ENCODE peak calls at places on chromosomes 13 and 19, in nine cellular contexts. U is SK-N-SH, E is GM23338, L is HepG2, Y is GM12891, T is endothelial cell of umbilical vein, A is GM12878, B is H1, D is breast epithelium. W is an unnamed sample.

GRCh38 chr13:111280666-111281577 is 39.5 kb upstream of the TEX29 start:
- DNase-seq in U (no peak), E (no peak), L (no peak), Y (no peak), T (no peak), A (no peak), B (no peak), D (no peak), W (no peak)

GRCh38 chr19:29587518-29587986 is 18.5 kb upstream of the POP4 start:
- DNase-seq in U (no peak), E (no peak), L (no peak), Y (no peak), T (no peak), A (peak), B (no peak), D (no peak), W (no peak)

GRCh38 chr13:99414048-99414995 is 87.0 kb upstream of the TM9SF2 start:
- DNase-seq in U (no peak), E (no peak), L (no peak), Y (no peak), T (no peak), A (no peak), B (no peak), D (no peak), W (no peak)

GRCh38 chr19:7783991-7784421 is 21.0 kb downstream of the CLEC4M start:
- DNase-seq in U (no peak), E (peak), L (peak), Y (no peak), T (no peak), A (no peak), B (no peak), D (no peak), W (no peak)

GRCh38 chr13:104008075-104008474 is 941.9 kb upstream of the SLC10A2 start:
- DNase-seq in U (no peak), E (no peak), L (no peak), Y (no peak), T (no peak), A (no peak), B (no peak), D (no peak), W (no peak)

GRCh38 chr13:21549633-21550032 is 54.3 kb downstream of the MICU2 start:
- DNase-seq in U (no peak), E (no peak), L (no peak), Y (no peak), T (no peak), A (no peak), B (no peak), D (no peak), W (no peak)

GRCh38 chr19:3855321-3855720 is 13.5 kb downstream of the ZFR2 start:
- DNase-seq in U (no peak), E (no peak), L (peak), Y (no peak), T (no peak), A (no peak), B (no peak), D (no peak), W (no peak)

GRCh38 chr13:24270639-24271131 is 38.7 kb upstream of the C1QTNF9 start:
- DNase-seq in U (peak), E (peak), L (peak), Y (no peak), T (peak), A (peak), B (no peak), D (no peak), W (no peak)

GRCh38 chr13:101398191-101398590 is 18.1 kb downstream of the NALCN start:
- DNase-seq in U (no peak), E (no peak), L (no peak), Y (no peak), T (no peak), A (no peak), B (no peak), D (no peak), W (no peak)

GRCh38 chr19:17889609-17890214 is 18.0 kb downstream of the SLC5A5 start:
- DNase-seq in U (no peak), E (peak), L (peak), Y (no peak), T (peak), A (no peak), B (peak), D (no peak), W (no peak)

GRCh38 chr19:6739884-6740588 is 556 bp downstream of the TRIP10 start:
- DNase-seq in U (peak), E (peak), L (no peak), Y (no peak), T (peak), A (no peak), B (peak), D (no peak), W (no peak)

GRCh38 chr19:19192910-19193423 is 909 bp downstream of the RFXANK start:
- DNase-seq in U (no peak), E (no peak), L (no peak), Y (no peak), T (no peak), A (no peak), B (no peak), D (no peak), W (no peak)
- TF ChIP-seq POLR2AphosphoS5 in U (peak), E (peak), L (no peak), Y (no peak), T (peak), A (no peak), B (no peak), D (no peak), W (peak)

GRCh38 chr13:70571221-70571620 is 463.0 kb upstream of the KLHL1 start:
- DNase-seq in U (no peak), E (no peak), L (no peak), Y (no peak), T (no peak), A (no peak), B (no peak), D (no peak), W (no peak)

GRCh38 chr13:70568571-70568970 is 460.3 kb upstream of the KLHL1 start:
- DNase-seq in U (peak), E (peak), L (peak), Y (peak), T (peak), A (peak), B (no peak), D (no peak), W (peak)
- TF ChIP-seq POLR2AphosphoS5 in U (no peak), E (no peak), L (no peak), Y (no peak), T (no peak), A (no peak), B (no peak), D (no peak), W (no peak)

DNA sequence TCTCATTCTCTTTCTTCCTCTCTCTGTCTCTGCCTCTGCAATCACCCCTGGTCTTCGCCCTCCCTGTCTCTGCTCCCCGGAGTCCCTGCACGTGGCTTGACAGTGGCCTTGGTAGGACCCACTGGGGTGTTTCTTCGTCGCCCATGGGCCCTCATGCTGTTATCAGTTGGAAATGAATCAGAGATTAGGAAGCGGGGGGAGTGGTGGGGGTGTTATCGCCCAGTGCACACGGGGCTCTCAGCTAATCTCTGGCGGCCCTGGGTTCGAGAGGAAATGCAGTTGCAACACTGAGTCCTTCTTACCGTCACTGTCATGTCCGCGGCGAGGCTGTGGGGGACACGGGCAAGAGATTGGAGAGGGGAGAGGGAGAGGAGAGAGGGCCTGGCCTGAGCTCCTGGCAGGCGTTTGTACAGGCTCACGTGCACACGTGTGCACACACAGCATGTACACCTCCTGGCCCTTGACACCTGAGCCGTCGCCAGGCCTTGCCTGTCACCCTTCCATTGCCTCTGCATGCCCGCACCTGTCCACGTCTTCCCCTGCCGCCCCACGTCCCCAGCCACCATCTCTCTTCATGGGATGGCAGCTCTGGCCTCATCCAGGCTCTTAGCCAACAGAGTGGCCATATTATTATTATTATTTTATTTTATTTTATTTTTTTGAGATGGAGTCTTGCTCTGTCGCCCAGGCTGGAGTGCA is 37.8 kb upstream of the SLC7A10 start:
- DNase-seq in U (no peak), E (no peak), L (no peak), Y (no peak), T (no peak), A (no peak), B (no peak), D (no peak), W (no peak)
- TF ChIP-seq POLR2AphosphoS5 in U (no peak), E (no peak), L (no peak), Y (no peak), T (no peak), A (no peak), B (no peak), D (no peak), W (no peak)

GRCh38 chr13:113967729-113968462 is 6.0 kb downstream of the C13orf46 start:
- DNase-seq in U (no peak), E (no peak), L (no peak), Y (no peak), T (no peak), A (no peak), B (no peak), D (no peak), W (no peak)
- TF ChIP-seq POLR2AphosphoS5 in U (no peak), E (no peak), L (no peak), Y (no peak), T (no peak), A (no peak), B (no peak), D (no peak), W (no peak)

GRCh38 chr19:13076787-13077186 is 25.9 kb downstream of the LYL1 start:
- DNase-seq in U (no peak), E (no peak), L (no peak), Y (no peak), T (no peak), A (no peak), B (no peak), D (no peak), W (no peak)

GRCh38 chr19:13078897-13079541 is 23.6 kb downstream of the LYL1 start:
- DNase-seq in U (no peak), E (peak), L (no peak), Y (no peak), T (no peak), A (no peak), B (no peak), D (no peak), W (no peak)

GRCh38 chr19:13079542-13079986 is 23.1 kb downstream of the LYL1 start:
- DNase-seq in U (peak), E (no peak), L (no peak), Y (no peak), T (peak), A (no peak), B (no peak), D (no peak), W (no peak)

GRCh38 chr19:13076320-13076719 is 26.3 kb downstream of the LYL1 start:
- DNase-seq in U (no peak), E (no peak), L (no peak), Y (no peak), T (no peak), A (no peak), B (no peak), D (no peak), W (no peak)

GRCh38 chr19:13077233-13077632 is 25.4 kb downstream of the LYL1 start:
- DNase-seq in U (peak), E (peak), L (no peak), Y (no peak), T (no peak), A (no peak), B (no peak), D (no peak), W (no peak)
- TF ChIP-seq POLR2AphosphoS5 in U (no peak), E (no peak), L (no peak), Y (no peak), T (no peak), A (no peak), B (no peak), D (no peak), W (no peak)

DNA sequence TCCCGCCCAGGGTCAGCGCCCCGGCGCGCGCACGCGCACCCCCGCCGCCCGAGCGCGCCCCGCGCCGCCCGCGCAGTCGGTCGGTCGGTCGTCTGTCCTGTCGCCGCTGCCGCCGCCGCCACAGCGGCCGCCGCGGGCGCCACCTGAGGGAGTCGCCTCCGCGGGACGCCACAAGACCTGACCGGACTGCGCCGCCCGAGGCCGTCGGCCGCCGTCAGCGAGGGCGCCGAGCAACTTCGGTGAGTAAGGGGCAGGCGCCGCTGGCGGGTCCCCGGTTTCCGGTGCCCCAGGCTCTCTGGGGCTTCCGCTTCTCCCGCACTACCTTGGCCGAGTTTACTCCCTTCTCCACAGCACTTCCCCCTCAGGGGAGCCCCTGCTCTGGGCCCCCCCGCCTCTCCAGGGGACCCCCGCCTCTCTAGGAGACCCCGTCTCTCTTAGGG is 19.6 kb upstream of the GATAD2A start:
- DNase-seq in U (no peak), E (peak), L (no peak), Y (no peak), T (peak), A (no peak), B (peak), D (no peak), W (no peak)
- TF ChIP-seq POLR2AphosphoS5 in U (no peak), E (no peak), L (no peak), Y (no peak), T (peak), A (peak), B (no peak), D (no peak), W (no peak)

GRCh38 chr19:45781282-45782161 is 768 bp downstream of the DMPK start:
- DNase-seq in U (no peak), E (no peak), L (no peak), Y (no peak), T (no peak), A (no peak), B (no peak), D (peak), W (no peak)
- TF ChIP-seq POLR2AphosphoS5 in U (no peak), E (no peak), L (no peak), Y (no peak), T (no peak), A (no peak), B (no peak), D (no peak), W (no peak)

W was measured in SK-N-MC.